ENCODE peak calls at places on chromosomes 13 and 19, in four cellular contexts. N, G, L and R are unnamed samples.

GRCh38 chr13:102309110-102309509 is 92.7 kb downstream of the FGF14 start:
- DNase-seq in G (no peak), L (no peak), N (no peak), R (no peak)

GRCh38 chr19:53785196-53785889 is 38.8 kb downstream of the NLRP12 start:
- DNase-seq in L (no peak), G (peak; percentile 80), N (no peak), R (no peak)

GRCh38 chr13:23621316-23621645 is 51.1 kb downstream of the TNFRSF19 start:
- DNase-seq in N (no peak), G (peak; percentile 20), L (no peak), R (no peak)

GRCh38 chr19:18415177-18415867 is 3.9 kb upstream of the SSBP4 start:
- DNase-seq in G (no peak), L (no peak), N (no peak), R (no peak)

GRCh38 chr13:44312898-44313551 is 60.6 kb upstream of the SERP2 start:
- DNase-seq in G (peak; percentile 14), N (no peak), L (no peak), R (no peak)

GRCh38 chr13:19864339-19865309 is 1.2 kb upstream of the ZMYM5 start:
- DNase-seq in L (no peak), N (no peak), G (no peak), R (peak; percentile 64)

GRCh38 chr19:10260141-10260584 is 8.1 kb downstream of the MRPL4 start:
- DNase-seq in N (no peak), L (no peak), G (peak; percentile 30), R (no peak)

GRCh38 chr19:7492142-7493055 is 3.6 kb upstream of the PEX11G start:
- DNase-seq in N (no peak), L (no peak), G (no peak), R (no peak)

GRCh38 chr13:99982741-99983400 is 1.3 kb downstream of the ZIC2 start:
- DNase-seq in G (no peak), N (no peak), L (no peak), R (peak; percentile 30)

DNA sequence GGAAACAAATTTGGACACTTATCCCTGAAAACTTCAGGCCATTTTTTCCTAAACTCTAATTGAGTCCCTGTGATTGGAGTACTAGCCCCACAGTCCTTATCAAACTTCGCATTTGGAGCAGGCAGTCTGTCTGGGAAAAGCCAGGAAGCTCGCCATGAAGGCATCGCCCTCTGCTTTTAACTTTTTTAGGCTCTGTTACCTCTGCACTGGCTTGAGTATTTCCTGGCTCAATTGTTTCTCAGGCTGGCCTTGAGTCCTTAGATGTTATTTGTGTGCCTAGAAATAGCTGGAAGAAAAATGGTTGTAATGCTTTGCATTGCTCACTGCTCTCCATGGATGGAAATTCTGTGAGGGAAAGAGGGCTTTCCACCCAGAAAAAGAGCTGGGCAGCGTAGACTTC is 24.2 kb downstream of the ACTN4 start:
- DNase-seq in N (no peak), G (no peak), L (no peak), R (no peak)
- H3K4me1 ChIP-seq in N (peaks cover 31% of the 10 kb centered on the region), G (peaks cover 87% of the 10 kb centered on the region), L (peaks cover 51% of the 10 kb centered on the region), R (peaks cover 52% of the 10 kb centered on the region)

GRCh38 chr13:86085890-86086289 is 286.7 kb upstream of the SLITRK6 start:
- DNase-seq in L (no peak), N (no peak), G (no peak), R (no peak)
- TF ChIP-seq TCF12 in L (no peak), N (no peak), G (no peak), R (no peak)

DNA sequence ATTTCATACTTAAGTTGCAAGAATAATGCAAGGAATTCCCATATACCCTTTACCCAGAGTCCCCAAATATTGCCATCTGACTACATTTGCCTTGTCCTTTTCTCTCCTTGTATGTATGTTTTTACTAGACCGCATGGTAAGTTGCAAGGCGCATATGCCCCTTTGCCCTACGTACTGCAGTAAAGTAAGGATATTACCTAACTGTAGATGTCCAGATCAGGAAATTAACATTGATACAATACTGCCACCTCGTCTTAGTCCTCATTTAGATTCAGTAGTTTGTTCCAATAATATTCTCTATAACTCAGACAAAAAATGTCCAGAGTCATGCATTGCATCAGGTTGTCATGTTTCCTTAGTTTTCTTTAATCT is 9.3 kb downstream of the SAFB start:
- DNase-seq in G (no peak), N (no peak), L (no peak), R (no peak)
- H3K4me1 ChIP-seq in G (peaks cover 56% of the 10 kb centered on the region), N (no peaks in the 10 kb centered on the region), L (peaks cover 18% of the 10 kb centered on the region), R (no peaks in the 10 kb centered on the region)

DNA sequence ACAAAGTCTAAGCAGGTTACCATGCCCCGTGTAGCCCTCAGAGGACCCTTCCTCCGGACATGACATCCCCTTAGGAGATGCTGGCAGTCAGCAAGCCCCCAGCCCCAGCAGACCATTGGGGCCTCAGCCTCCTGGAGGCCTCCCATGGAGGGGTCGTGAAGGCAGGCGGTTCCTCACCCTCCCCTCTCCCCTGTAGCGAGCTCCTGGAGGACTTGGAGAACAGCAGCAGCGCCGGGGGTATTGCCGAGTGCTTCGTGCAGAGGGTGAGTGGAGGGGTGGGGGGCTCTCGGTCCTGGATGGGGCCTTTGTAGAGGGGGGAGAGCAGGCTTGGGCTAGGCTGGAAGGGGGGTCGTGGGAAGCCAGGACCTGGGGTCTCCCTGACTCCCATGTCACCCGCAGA is 3.7 kb downstream of the PLEKHG2 start:
- DNase-seq in N (no peak), G (no peak), L (no peak), R (no peak)
- TF ChIP-seq TCF12 in N (no peak), G (no peak), L (no peak), R (no peak)

DNA sequence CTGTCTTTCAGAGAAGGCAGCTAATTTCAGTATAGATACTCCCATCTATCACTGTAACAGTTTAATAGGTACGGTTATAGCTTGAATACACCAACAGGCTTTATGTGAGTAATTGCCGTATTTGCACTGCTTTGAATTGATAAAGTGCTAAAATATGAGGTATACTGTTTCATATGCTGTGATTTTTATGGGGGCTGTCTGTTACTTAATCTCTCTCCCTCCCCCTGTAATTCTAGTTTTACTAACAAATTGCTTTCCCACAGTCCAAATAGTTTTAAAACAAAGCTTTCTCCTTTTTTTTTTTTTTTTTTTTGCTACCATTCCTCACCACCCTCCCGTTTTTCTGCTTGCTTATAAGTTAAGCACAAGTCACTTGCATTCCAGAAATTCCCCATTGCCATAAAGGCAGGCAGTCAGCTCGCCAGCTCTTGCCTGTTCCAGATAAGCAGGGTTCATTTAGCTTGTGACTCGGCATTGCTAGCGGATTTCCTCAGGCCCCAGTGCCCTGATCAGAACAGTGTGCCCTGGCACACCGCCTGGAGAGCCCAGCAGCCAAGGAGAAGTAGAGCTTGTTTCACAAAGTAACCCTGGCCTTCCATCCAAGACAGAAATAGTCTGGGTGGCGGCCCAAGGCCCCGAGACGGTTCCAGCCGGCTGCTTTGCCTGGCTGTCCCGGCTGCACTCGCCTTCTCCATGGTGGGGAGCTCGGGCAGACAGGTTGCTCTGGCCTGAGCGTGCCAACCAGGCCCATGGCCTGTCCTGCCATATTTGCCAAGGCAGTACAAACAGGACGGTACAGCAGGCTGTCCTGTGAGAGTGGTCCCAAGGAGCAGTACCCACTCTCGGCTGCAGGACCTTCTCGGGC is 43.5 kb upstream of the NPAS1 start:
- DNase-seq in G (peak; percentile 70), N (peak; percentile 59), L (no peak), R (peak; percentile 69)
- H3K4me1 ChIP-seq in G (peaks cover 45% of the 10 kb centered on the region), N (peaks cover 23% of the 10 kb centered on the region), L (peaks cover 3% of the 10 kb centered on the region), R (peaks cover 29% of the 10 kb centered on the region)

GRCh38 chr13:50531917-50532899 is 311.3 kb downstream of the DLEU7 start:
- DNase-seq in N (no peak), L (no peak), G (no peak), R (peak; percentile 17)

GRCh38 chr13:50527612-50528509 is 315.6 kb downstream of the DLEU7 start:
- DNase-seq in G (no peak), N (no peak), L (no peak), R (no peak)

GRCh38 chr13:50524540-50524939 is 319.0 kb downstream of the DLEU7 start:
- DNase-seq in N (no peak), G (no peak), L (no peak), R (no peak)

GRCh38 chr13:50526771-50527567 is 316.5 kb downstream of the DLEU7 start:
- DNase-seq in N (no peak), L (no peak), G (no peak), R (peak; percentile 33)

GRCh38 chr13:50529154-50529882 is 314.2 kb downstream of the DLEU7 start:
- DNase-seq in N (no peak), G (no peak), L (no peak), R (peak; percentile 37)
- TF ChIP-seq TCF12 in N (no peak), G (no peak), L (no peak), R (no peak)

GRCh38 chr13:40146586-40147240 is 491.3 kb downstream of the COG6 start:
- DNase-seq in G (no peak), L (no peak), N (no peak), R (peak; percentile 21)
- H3K4me1 ChIP-seq in G (no peaks in the 10 kb centered on the region), L (no peaks in the 10 kb centered on the region), N (no peaks in the 10 kb centered on the region), R (peaks cover 12% of the 10 kb centered on the region)

GRCh38 chr19:33459220-33459619 is 62.4 kb downstream of the PEPD start:
- DNase-seq in G (no peak), N (no peak), L (no peak), R (peak; percentile 36)

GRCh38 chr19:33456845-33457220 is 64.8 kb downstream of the PEPD start:
- DNase-seq in L (no peak), G (no peak), N (no peak), R (no peak)

GRCh38 chr19:33459691-33460090 is 61.9 kb downstream of the PEPD start:
- DNase-seq in G (no peak), N (no peak), L (no peak), R (no peak)

GRCh38 chr19:33458807-33459206 is 62.8 kb downstream of the PEPD start:
- DNase-seq in L (no peak), G (no peak), N (no peak), R (no peak)

GRCh38 chr19:33458171-33458633 is 63.4 kb downstream of the PEPD start:
- DNase-seq in G (no peak), N (no peak), L (no peak), R (no peak)
- TF ChIP-seq TCF12 in G (no peak), N (no peak), L (no peak), R (no peak)

DNA sequence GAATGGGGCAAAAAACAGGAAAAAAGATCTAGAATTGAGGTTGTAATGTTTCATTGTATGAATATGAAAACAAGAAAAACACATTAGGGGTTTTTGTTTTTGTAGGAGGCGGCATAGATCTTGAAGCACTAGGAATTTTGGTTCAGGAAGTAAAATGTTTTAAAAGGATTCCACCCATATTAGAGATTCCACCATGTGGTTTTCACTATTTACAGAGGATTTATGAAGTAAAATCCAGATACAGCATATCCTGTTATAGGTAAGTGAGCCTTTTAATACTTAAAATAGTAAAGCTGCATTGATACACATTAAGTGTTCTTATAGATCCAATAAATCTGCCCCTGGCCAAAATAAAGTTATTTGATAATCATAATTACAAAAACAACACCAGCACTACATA is 61.4 kb downstream of the MICU2 start:
- DNase-seq in G (peak; percentile 10), N (no peak), L (no peak), R (no peak)
- H3K4me1 ChIP-seq in G (peaks cover 27% of the 10 kb centered on the region), N (no peaks in the 10 kb centered on the region), L (peaks cover 8% of the 10 kb centered on the region), R (no peaks in the 10 kb centered on the region)

DNA sequence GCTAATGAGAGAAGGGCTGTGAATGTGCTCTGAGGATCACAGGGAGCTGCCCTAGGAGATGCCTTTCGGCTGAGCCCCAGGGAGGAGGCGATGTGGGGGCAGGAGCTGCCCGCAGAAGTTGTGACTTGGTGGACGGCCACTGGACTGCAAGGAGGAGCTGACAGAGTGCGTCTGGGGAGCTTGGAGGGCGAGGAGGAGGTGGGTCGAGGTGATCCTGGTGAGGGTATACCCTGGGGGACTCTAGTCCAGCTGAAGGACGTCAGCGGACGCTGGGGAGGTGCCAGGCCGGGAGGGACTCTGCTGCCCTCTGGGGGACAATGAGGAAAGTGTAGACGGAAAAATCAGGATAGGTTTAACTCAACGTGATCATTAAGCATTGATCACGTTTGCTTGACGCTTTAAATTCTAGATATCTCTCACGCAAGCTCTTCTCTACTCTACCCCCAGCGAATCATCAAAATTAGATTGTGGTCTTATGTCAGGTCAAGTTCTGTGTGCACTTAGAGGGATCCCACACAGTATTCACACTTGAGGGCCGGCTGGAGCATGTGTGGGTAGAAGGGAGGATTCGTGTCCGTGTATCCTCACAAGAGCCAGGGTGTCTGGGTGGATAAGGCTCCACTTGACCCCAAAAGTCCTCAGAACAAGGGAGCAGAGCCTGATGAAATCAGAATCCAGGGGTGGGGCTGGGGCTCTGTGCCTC is 3.3 kb upstream of the CEACAM7 start:
- DNase-seq in L (no peak), N (no peak), G (no peak), R (peak; percentile 67)
- TF ChIP-seq TCF12 in L (no peak), N (no peak), G (no peak), R (no peak)